ENCODE peak calls at places on chromosomes 6 and 20, in four cellular contexts. O, H, A and D are unnamed samples.

GRCh38 chr6:13575377-13575775 is 975 bp downstream of the SIRT5 start:
- DNase-seq in O (no peak), H (no peak), A (no peak), D (no peak)

GRCh38 chr6:20680697-20681165 is 146.5 kb downstream of the CDKAL1 start:
- DNase-seq in O (no peak), H (no peak), A (no peak), D (no peak)

GRCh38 chr6:36716476-36717093 is 19.0 kb downstream of the RAB44 start:
- DNase-seq in O (no peak), H (no peak), A (no peak), D (no peak)

GRCh38 chr6:118580585-118581419 is 32.7 kb downstream of the PLN start:
- DNase-seq in O (peak; percentile 62), H (peak; percentile 39), A (peak; percentile 84), D (peak; percentile 33)

GRCh38 chr6:155079985-155080452 is 84.9 kb downstream of the TIAM2 start:
- DNase-seq in O (no peak), H (no peak), A (no peak), D (no peak)

GRCh38 chr6:166601956-166602355 is 15.5 kb upstream of the RAMACL start:
- DNase-seq in O (no peak), H (no peak), A (no peak), D (no peak)

GRCh38 chr6:29919506-29919905 is 22.8 kb upstream of the HLA-A start:
- DNase-seq in O (no peak), H (no peak), A (no peak), D (no peak)

GRCh38 chr6:42963855-42964605 is 3.5 kb downstream of the GNMT start:
- DNase-seq in O (no peak), H (no peak), A (peak; percentile 49), D (no peak)

GRCh38 chr6:42120895-42121865 is 21.2 kb downstream of the C6orf132 start:
- DNase-seq in O (no peak), H (peak; percentile 54), A (peak; percentile 9), D (no peak)

GRCh38 chr6:131765081-131765852 is 42.6 kb upstream of the ENPP1 start:
- DNase-seq in O (peak; percentile 78), H (no peak), A (peak; percentile 44), D (no peak)

GRCh38 chr6:47733879-47734558 is 35.6 kb downstream of the ADGRF4 start:
- DNase-seq in O (no peak), H (no peak), A (peak; percentile 6), D (no peak)

GRCh38 chr6:126388235-126388634 is 48.3 kb downstream of the CENPW start:
- DNase-seq in O (no peak), H (no peak), A (no peak), D (no peak)

GRCh38 chr6:31663087-31663960 is 1.5 kb downstream of the GPANK1 start:
- DNase-seq in O (no peak), H (no peak), A (peak; percentile 34), D (no peak)

GRCh38 chr6:31660998-31661866 is 654 bp upstream of the C6orf47 start:
- DNase-seq in O (no peak), H (no peak), A (peak; percentile 55), D (no peak)

GRCh38 chr6:31660224-31660997 is at the start of gene C6orf47:
- DNase-seq in O (peak; percentile 27), H (peak; percentile 81), A (peak; percentile 79), D (no peak)

GRCh38 chr6:31663961-31664789 is 622 bp downstream of the GPANK1 start:
- DNase-seq in O (peak; percentile 37), H (no peak), A (peak; percentile 75), D (no peak)

GRCh38 chr6:31661867-31662723 is 1.5 kb upstream of the C6orf47 start:
- DNase-seq in O (no peak), H (no peak), A (no peak), D (no peak)
- TF ChIP-seq CTCF in O (no peak), H (no peak), A (no peak), D (no peak)

GRCh38 chr6:4906942-4907300 is 96.9 kb downstream of the RPP40 start:
- DNase-seq in O (no peak), H (no peak), A (peak; percentile 36), D (no peak)
- H3K4me3 ChIP-seq in O (no peak overlapping the region), H (no peak overlapping the region), A (no peak overlapping the region), D (no peak overlapping the region)

DNA sequence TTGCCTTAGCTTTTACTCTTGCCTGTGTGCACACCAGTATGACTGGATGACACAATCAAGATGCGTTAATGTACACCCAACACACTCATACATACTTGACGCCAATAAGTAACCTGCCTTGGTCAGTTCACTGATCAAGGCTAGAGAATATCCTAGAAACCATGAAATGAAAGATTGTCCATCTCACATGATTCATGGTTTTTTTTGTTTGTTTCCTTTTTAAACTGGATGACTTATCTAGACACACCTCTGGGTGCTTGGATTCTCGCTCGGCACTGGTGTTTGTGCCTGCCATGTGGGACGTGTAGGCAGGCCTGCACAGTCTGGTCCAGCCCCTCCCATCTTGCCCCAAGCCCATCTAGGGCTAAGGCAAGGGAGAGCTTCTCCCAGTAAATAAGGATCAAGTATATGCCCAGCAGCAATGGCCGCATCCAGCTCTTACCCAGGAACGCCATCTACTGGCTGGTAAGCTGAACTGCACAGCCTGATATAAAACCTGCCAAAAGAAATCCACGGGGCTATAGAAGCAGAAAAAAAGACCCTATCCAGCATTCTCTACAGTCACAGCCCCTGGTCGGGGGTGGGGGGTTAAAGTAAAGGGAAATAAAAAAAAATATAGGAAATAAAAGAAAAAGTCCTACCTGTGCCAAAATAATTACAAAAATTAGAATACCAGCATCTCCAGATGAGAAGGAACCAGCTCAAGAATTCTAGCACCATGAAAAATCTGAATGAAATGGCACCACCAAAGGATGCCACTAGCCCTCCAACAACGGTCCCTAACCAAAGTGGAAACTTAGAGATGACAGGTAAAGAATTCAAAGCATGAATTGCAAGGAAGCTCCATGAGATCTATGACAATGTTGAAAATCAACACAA is 73.3 kb downstream of the OTOR start:
- DNase-seq in O (peak; percentile 15), H (no peak), A (peak; percentile 48), D (no peak)
- TF ChIP-seq CTCF in O (peak; percentile 91), H (peak; percentile 57), A (peak; percentile 83), D (peak; percentile 79)

DNA sequence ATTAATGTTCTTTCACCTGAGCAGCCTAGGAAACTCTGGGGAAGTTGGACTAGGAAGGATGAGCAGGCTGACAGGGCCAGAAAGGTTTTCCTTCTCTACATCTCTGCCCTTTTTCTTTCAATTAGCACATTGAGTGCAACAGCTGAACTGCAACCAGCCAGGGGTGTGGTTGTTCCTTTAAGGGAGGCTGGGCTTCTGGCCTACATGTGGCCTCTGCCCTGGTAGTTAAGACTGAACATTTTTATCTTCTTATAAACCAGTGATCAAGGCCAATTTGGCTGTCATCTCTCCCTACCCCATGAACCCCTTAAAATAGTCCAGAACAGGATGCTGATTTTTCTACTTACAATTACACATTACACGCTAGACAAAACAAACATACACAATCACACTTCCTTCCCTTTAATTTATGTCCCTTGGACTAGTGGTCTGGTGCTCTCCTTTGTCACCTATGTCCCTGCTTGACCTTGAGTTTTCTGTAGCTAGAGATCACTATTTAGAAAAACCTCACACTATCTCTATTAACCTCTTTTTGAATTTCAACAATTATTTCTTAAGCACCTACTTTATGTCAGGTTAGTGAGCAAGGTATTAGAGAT is 60.3 kb downstream of the RNF217 start:
- DNase-seq in O (no peak), H (no peak), A (peak; percentile 44), D (no peak)
- H3K4me3 ChIP-seq in O (no peak overlapping the region), H (no peak overlapping the region), A (no peak overlapping the region), D (no peak overlapping the region)

GRCh38 chr6:10412165-10412947 is 2.5 kb downstream of the TFAP2A start:
- DNase-seq in O (peak; percentile 2), H (no peak), A (peak; percentile 44), D (no peak)
- TF ChIP-seq CTCF in O (no peak), H (no peak), A (no peak), D (peak; percentile 2)

DNA sequence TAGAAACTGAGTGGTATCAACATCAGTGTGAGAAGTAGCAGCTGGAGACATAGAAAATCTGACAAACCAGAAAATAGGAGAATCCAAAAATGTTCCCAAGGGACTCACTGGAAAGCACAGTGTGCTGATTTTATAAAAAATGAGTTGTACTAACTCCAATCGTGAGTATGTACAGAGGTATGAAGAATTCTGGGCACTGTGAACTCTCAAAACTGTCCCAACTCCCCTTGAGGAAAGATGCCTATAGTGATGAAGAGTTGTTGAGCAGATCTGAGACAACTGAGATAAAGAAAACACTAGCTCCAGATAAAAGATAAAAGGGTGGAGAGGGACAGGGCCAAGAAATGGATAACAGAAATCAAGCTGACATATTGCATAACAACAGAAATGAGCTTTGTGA is 481.4 kb downstream of the MAFB start:
- DNase-seq in O (no peak), H (no peak), A (no peak), D (no peak)
- H3K4me3 ChIP-seq in O (no peak overlapping the region), H (no peak overlapping the region), A (no peak overlapping the region), D (no peak overlapping the region)

DNA sequence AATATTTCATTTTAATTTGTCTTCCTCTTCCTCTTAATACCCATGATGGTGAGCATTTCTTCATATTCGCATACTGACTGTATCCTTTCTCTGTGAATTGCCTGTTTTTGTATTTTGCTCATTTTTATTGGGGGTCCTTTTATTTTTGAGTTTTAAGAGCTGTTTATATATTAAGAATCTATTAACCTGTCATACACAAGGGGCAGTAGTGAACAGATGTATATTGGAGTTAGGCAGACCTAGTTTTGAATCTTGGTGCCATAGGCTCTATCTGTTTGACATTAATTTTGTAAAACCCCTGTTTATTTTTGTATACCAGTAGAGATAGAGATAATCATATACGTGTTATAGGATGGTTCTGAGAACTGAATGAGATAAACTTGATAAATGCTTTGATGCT is 3.1 kb upstream of the WFDC5 start:
- DNase-seq in O (no peak), H (no peak), A (no peak), D (no peak)
- TF ChIP-seq CTCF in O (no peak), H (no peak), A (no peak), D (no peak)

GRCh38 chr6:129766959-129767728 is 57.2 kb upstream of the ARHGAP18 start:
- DNase-seq in O (peak; percentile 32), H (no peak), A (peak; percentile 64), D (no peak)
- H3K4me3 ChIP-seq in O (peak overlapping the region; percentile 42), H (no peak overlapping the region), A (peak overlapping the region; percentile 55), D (peak overlapping the region; percentile 59)

GRCh38 chr6:70547313-70547712 is 19.4 kb upstream of the SDHAF4 start:
- DNase-seq in O (no peak), H (no peak), A (peak; percentile 24), D (no peak)
- TF ChIP-seq CTCF in O (peak; percentile 62), H (no peak), A (peak; percentile 45), D (peak; percentile 38)